ENCODE peak calls at places on chromosomes 16 and 17, in nine cellular contexts. N is A549; H is GM03348; Y is NCI-H146; R is NCI-H2029; G is progenitor cell of endocrine pancreas; Q is sigmoid colon; W is amygdala; T is stimulated activated CD4-positive, alpha-beta T cell treated with anti-CD3 and anti-CD28 coated beads, Interleukin-1b, Interleukin-23, amount 100 ng/mL, for 48 hours. A is an unnamed sample.

GRCh38 chr17:17849863-17850373 is 13.1 kb upstream of the SREBF1 start:
- DNase-seq in H (peak; percentile 53), Y (peak; percentile 57), G (no peak), T (peak; percentile 85), Q (no peak), W (peak; percentile 52), R (no peak), N (peak; percentile 44), A (peak; percentile 76)

GRCh38 chr17:81523139-81524062 is 4.8 kb upstream of the FSCN2 start:
- DNase-seq in Y (no peak), Q (peak; percentile 83), H (peak; percentile 74), G (peak; percentile 44), R (peak; percentile 70), W (peak; percentile 72), N (no peak), T (no peak), A (no peak)

GRCh38 chr17:59380474-59380873 is 49.0 kb downstream of the YPEL2 start:
- DNase-seq in Y (no peak), H (no peak), Q (peak; percentile 24), R (no peak), W (no peak), G (no peak), N (no peak), T (no peak), A (no peak)

GRCh38 chr16:66913081-66913480 is 5.6 kb downstream of the CDH16 start:
- DNase-seq in H (no peak), W (no peak), G (peak; percentile 38), Y (no peak), Q (no peak), N (no peak), R (no peak), T (no peak), A (no peak)

GRCh38 chr17:10779607-10780006 is 24.3 kb downstream of the TMEM238L start:
- DNase-seq in N (no peak), G (no peak), W (no peak), Y (no peak), R (no peak), Q (no peak), T (no peak), H (no peak), A (no peak)

GRCh38 chr17:29048440-29049360 is 5.8 kb downstream of the PIPOX start:
- DNase-seq in Q (no peak), H (no peak), Y (peak; percentile 94), N (no peak), T (no peak), G (no peak), R (no peak), W (no peak), A (no peak)

GRCh38 chr17:32496348-32497078 is 9.7 kb downstream of the CDK5R1 start:
- DNase-seq in G (no peak), T (no peak), N (no peak), R (no peak), H (peak; percentile 83), Q (peak; percentile 56), Y (no peak), W (no peak), A (no peak)

GRCh38 chr17:41287050-41287449 is 11.6 kb downstream of the KRTAP9-7 start:
- DNase-seq in R (no peak), T (no peak), N (peak; percentile 18), G (no peak), W (no peak), Q (no peak), H (no peak), Y (no peak), A (no peak)

GRCh38 chr16:11792404-11793260 is 4.4 kb downstream of the ZC3H7A start:
- DNase-seq in T (peak; percentile 20), R (peak; percentile 99), Q (no peak), Y (peak; percentile 98), H (no peak), G (no peak), W (no peak), N (no peak), A (no peak)

GRCh38 chr17:31621566-31621965 is 230.1 kb downstream of the RAB11FIP4 start:
- DNase-seq in W (no peak), R (no peak), H (no peak), T (no peak), N (no peak), Y (no peak), Q (no peak), G (no peak), A (no peak)

GRCh38 chr16:75379911-75380847 is 53.1 kb downstream of the CFDP1 start:
- DNase-seq in H (no peak), Q (no peak), R (no peak), N (no peak), W (no peak), T (peak; percentile 6), G (no peak), Y (no peak), A (peak; percentile 4)

GRCh38 chr16:3304370-3304769 is 860 bp downstream of the TIGD7 start:
- DNase-seq in W (no peak), Y (no peak), N (no peak), Q (no peak), G (no peak), H (no peak), R (no peak), T (no peak), A (no peak)

GRCh38 chr17:45277992-45278391 is 16.1 kb upstream of the SPATA32 start:
- DNase-seq in Q (no peak), W (no peak), H (no peak), G (no peak), N (no peak), R (no peak), T (no peak), Y (no peak), A (no peak)

GRCh38 chr17:20022701-20023100 is 13.5 kb downstream of the SPECC1 start:
- DNase-seq in Q (no peak), H (no peak), W (no peak), Y (no peak), R (no peak), G (no peak), N (no peak), T (no peak), A (no peak)

GRCh38 chr16:50609049-50609832 is 61.0 kb downstream of the NKD1 start:
- DNase-seq in G (no peak), W (no peak), H (no peak), Y (no peak), R (no peak), N (no peak), T (no peak), Q (peak; percentile 84), A (no peak)

GRCh38 chr17:44664867-44665266 is 8.6 kb downstream of the MEIOC start:
- DNase-seq in Q (no peak), G (no peak), H (no peak), W (no peak), T (no peak), Y (no peak), R (no peak), N (no peak), A (no peak)

GRCh38 chr16:58448890-58449289 is 51.1 kb upstream of the NDRG4 start:
- DNase-seq in G (no peak), W (no peak), Q (no peak), H (no peak), T (no peak), R (no peak), Y (no peak), N (no peak), A (no peak)

GRCh38 chr17:66664336-66664735 is 170.6 kb upstream of the CACNG5 start:
- DNase-seq in T (no peak), G (no peak), Q (no peak), R (no peak), W (no peak), N (no peak), H (no peak), Y (no peak), A (no peak)

GRCh38 chr17:73283250-73283649 is 21.6 kb upstream of the CPSF4L start:
- DNase-seq in Y (no peak), N (no peak), Q (no peak), G (no peak), H (no peak), T (no peak), R (no peak), W (no peak), A (no peak)

GRCh38 chr16:74075393-74075792 is 221.2 kb upstream of the PSMD7 start:
- DNase-seq in T (no peak), N (no peak), Q (no peak), R (no peak), G (no peak), H (no peak), W (no peak), Y (no peak), A (no peak)

GRCh38 chr16:50038756-50039529 is 13.9 kb downstream of the CNEP1R1 start:
- DNase-seq in G (no peak), H (no peak), W (no peak), Y (no peak), R (no peak), N (no peak), T (no peak), Q (peak; percentile 73), A (no peak)

GRCh38 chr17:4796550-4796915 is 569 bp downstream of the PSMB6 start:
- DNase-seq in T (peak; percentile 16), H (peak; percentile 74), W (no peak), N (peak; percentile 65), G (no peak), R (no peak), Q (no peak), Y (peak; percentile 16), A (no peak)

GRCh38 chr17:28882154-28882895 is 15.2 kb downstream of the FLOT2 start:
- DNase-seq in H (no peak), W (no peak), R (no peak), G (no peak), N (no peak), Y (no peak), Q (no peak), T (no peak), A (no peak)

GRCh38 chr17:11239379-11239970 is 1.5 kb upstream of the SHISA6 start:
- DNase-seq in T (no peak), R (no peak), H (no peak), Y (no peak), N (no peak), W (no peak), G (no peak), Q (no peak), A (no peak)

GRCh38 chr16:56538331-56538730 is 18.5 kb upstream of the BBS2 start:
- DNase-seq in N (no peak), G (no peak), R (no peak), Y (no peak), Q (no peak), H (no peak), T (no peak), W (no peak), A (no peak)

GRCh38 chr17:57665128-57665527 is 80.0 kb downstream of the CCDC182 start:
- DNase-seq in G (no peak), Y (peak; percentile 66), N (no peak), W (no peak), Q (peak; percentile 33), T (no peak), H (no peak), R (no peak), A (no peak)

GRCh38 chr16:17520567-17520966 is 49.8 kb upstream of the XYLT1 start:
- DNase-seq in Y (no peak), Q (no peak), N (no peak), G (no peak), T (no peak), W (no peak), R (no peak), H (peak; percentile 64), A (no peak)

GRCh38 chr16:66898207-66898606 is 17.9 kb downstream of the PDP2 start:
- DNase-seq in R (no peak), T (no peak), Y (no peak), Q (no peak), G (no peak), H (peak; percentile 69), N (no peak), W (no peak), A (no peak)

GRCh38 chr17:51275381-51275780 is 15.0 kb downstream of the UTP18 start:
- DNase-seq in H (peak; percentile 74), T (no peak), R (no peak), G (no peak), W (no peak), Q (no peak), N (no peak), Y (no peak), A (no peak)